ENCODE peak calls at places on chromosomes 3 and 15, in four cellular contexts. H is H1, U is suprapubic skin, G is MM.1S. D is an unnamed sample.

GRCh38 chr3:192467230-192468186 is 259.8 kb downstream of the FGF12 start:
- DNase-seq in G (peak), H (peak), U (no peak), D (no peak)

GRCh38 chr15:41241251-41241964 is 10.3 kb downstream of the CHP1 start:
- DNase-seq in G (no peak), H (no peak), U (no peak), D (no peak)

GRCh38 chr15:57213783-57214366 is 162.4 kb upstream of the CGNL1 start:
- DNase-seq in H (no peak), G (peak), U (no peak), D (no peak)

GRCh38 chr15:31267161-31268107 is 59.2 kb upstream of the KLF13 start:
- DNase-seq in H (peak), U (peak), G (no peak), D (no peak)

GRCh38 chr3:134487406-134487805 is 1.5 kb downstream of the CEP63 start:
- DNase-seq in H (no peak), U (no peak), G (peak), D (no peak)

GRCh38 chr3:38348903-38349302 is 2.3 kb downstream of the XYLB start:
- DNase-seq in H (peak), G (no peak), U (no peak), D (no peak)

GRCh38 chr3:75983609-75984290 is 198.4 kb upstream of the ZNF717 start:
- DNase-seq in G (no peak), U (no peak), H (no peak), D (no peak)

GRCh38 chr3:123343296-123344174 is 105.4 kb downstream of the ADCY5 start:
- DNase-seq in H (no peak), U (no peak), G (no peak), D (no peak)

GRCh38 chr15:47388299-47388698 is 329.0 kb upstream of the SEMA6D start:
- DNase-seq in G (no peak), H (no peak), U (no peak), D (no peak)

GRCh38 chr3:10304905-10305304 is 12.2 kb upstream of the GHRL start:
- DNase-seq in U (no peak), H (no peak), G (no peak), D (no peak)

GRCh38 chr3:10303785-10304184 is 11.0 kb upstream of the GHRL start:
- DNase-seq in U (no peak), H (no peak), G (no peak), D (no peak)

GRCh38 chr3:10308678-10309077 is 12.2 kb downstream of the SEC13 start:
- DNase-seq in U (no peak), G (no peak), H (no peak), D (no peak)

GRCh38 chr3:10305331-10305902 is 12.7 kb upstream of the GHRL start:
- DNase-seq in H (no peak), U (no peak), G (no peak), D (no peak)

DNA sequence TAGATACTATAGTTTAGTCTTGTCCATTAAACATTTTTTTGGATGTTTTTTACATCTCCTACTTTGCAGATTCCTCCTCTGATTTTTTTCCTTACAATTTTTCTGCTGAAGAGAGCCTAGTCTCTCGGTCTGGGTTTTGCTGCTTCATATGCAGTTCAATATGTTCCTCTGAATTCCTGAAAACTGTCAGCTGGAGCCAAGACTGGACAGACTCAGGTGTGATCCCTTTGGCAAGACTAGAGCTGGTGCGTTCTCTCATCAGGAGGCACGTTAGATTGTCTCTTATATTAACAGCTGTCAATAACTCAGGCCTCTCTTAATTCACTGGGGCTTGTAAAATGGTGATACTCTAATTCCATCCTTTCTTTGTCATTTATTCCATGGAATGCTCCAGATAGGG is 13.4 kb upstream of the GHRL start:
- DNase-seq in U (no peak), H (no peak), G (no peak), D (no peak)
- TF ChIP-seq CTCF in U (no peak), H (no peak), G (no peak), D (no peak)

GRCh38 chr3:64221564-64222257 is 3.6 kb downstream of the PRICKLE2 start:
- DNase-seq in H (no peak), U (no peak), G (no peak), D (no peak)

GRCh38 chr3:64225695-64226499 is 631 bp upstream of the PRICKLE2 start:
- DNase-seq in G (peak), U (no peak), H (no peak), D (no peak)

GRCh38 chr3:64222501-64222900 is 2.8 kb downstream of the PRICKLE2 start:
- DNase-seq in H (no peak), G (no peak), U (no peak), D (no peak)

GRCh38 chr3:64223809-64224570 is 1.3 kb downstream of the PRICKLE2 start:
- DNase-seq in H (no peak), U (no peak), G (peak), D (no peak)

GRCh38 chr3:64224826-64225606 is at the start of gene PRICKLE2:
- DNase-seq in G (peak), U (peak), H (no peak), D (no peak)
- TF ChIP-seq CTCF in G (peak), U (no peak), H (peak), D (peak)

GRCh38 chr3:141109761-141110160 is 58.6 kb downstream of the SPSB4 start:
- DNase-seq in U (peak), H (no peak), G (peak), D (no peak)
- TF ChIP-seq CTCF in U (no peak), H (no peak), G (no peak), D (no peak)

DNA sequence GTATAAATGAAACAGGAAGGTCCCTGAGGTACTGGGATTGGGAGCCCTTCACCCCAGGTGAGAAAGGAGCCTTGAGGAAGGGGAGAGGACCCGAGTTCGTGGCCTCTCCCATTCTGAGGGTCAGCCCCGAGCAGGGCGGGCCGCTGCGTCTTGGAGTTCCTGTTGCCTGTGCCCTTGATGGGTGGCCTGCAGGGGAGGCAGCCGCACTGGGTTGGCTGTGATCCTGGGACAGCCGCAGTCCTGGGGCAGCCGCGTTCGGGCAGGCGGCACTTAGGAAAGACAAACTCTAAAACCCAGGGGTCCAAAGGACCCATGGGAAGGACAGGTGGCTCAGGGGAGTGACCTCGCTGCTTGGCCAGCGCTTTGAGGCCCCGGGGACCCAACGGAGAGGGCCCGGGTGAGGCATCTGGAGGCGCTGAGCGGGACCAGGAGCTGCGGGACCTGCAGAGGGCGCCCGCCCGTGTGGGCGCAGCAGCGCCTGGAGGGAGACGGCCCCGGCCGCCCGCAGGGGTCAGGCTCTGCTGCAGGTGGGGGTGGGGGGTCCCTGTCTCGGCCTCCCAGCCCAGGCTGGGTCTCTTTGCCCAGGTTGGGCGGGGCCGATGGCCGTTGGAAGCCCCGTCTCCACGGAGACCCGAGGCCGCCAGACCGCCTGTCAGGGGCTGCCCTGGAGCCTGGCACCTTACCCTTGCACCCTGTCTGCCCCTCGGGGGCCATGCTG is 65.1 kb downstream of the HMCES start:
- DNase-seq in U (no peak), H (peak), G (peak), D (no peak)
- TF ChIP-seq CTCF in U (peak), H (peak), G (peak), D (peak)

DNA sequence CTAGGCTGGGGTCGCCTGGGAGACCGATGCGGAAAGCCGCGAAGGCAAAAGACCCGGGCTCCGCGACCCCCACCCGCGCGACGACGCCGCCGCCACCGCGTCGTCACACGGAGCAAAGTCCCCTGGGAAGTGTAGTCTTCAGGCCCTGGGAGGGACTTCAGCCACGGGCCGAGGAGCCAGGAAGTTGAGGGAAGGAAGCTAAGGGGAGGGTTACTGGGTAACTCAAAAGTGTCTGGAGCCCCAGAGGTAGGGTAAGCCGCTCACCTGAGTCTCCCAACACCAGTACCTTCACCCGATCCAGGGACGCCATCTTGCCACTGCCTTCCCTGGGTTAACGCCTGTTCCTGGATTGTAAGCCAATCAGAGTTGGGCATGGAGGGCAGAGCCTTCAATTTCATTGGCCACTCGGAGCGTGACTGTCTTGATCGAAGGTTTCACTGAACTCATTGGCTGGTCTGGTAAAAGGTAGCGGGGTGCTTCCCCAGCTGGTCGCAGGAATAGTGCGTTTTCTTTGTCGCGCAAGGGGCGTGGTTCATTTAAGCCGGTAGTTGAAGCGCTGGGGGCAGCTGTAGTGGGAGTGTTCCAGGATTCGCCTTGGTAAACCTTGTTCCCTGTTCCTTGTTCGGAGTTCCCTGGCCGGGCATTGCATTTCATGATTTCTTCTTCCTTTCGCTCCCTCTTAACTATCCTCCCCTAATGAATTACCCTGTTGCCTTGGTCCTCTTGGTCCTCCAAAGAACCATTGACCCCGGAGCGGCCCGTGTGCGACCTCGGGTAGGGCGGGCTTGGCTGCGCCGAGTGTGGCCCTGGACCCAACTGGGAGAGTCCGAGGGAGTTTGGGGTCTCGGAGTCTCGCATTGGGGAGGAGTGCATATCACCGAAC is at the start of the genes GTF2E1 and RABL3:
- DNase-seq in U (peak), H (peak), G (peak), D (peak)
- TF ChIP-seq CTCF in U (no peak), H (no peak), G (no peak), D (no peak)

GRCh38 chr15:52805351-52806283 is 15.5 kb upstream of the ONECUT1 start:
- DNase-seq in H (peak), U (no peak), G (no peak), D (no peak)
- TF ChIP-seq CTCF in H (no peak), U (no peak), G (no peak), D (no peak)

DNA sequence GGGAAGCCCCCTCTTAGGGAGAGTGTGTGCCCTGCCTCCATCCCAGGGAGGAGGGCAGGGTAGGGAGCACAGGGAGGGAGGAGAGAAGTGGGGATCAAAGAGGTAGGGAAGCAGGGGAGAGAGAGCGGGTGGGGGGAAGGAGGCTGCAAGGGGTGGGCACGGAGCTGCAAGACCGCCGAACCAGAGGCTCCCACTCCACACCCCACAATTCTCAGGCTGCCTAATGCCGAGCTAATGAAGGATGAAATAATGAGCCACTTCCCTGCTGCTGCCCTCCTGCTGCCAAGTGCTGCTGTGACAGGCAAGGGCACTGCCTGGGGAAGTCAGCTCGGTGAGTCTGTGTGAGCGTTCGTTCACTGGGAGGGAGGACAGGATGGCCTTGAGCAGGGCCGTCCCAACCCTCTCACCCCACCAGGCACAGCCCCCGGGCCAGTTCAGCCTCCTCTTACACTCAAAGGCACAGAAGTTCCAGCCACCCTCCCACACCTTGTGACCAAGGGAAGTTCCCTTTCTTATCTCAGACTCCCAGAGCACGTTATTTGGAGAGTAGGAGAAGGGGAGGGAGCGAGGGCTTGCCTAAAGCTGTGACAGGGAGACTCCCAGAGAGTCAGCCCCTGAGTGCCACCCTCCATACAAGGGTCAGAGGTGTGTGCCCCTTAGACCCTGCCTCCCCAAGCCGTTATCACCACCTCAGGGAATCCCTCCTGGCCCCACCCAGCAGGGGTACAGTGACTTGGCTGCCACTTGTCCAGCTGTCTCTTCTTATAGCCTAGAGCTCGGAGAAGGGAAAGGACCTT is 12.4 kb downstream of the GLYCTK start:
- DNase-seq in U (no peak), G (no peak), H (peak), D (no peak)
- TF ChIP-seq CTCF in U (peak), G (no peak), H (no peak), D (peak)

GRCh38 chr3:141401095-141401494 is 32.8 kb downstream of the ZBTB38 start:
- DNase-seq in U (no peak), H (no peak), G (peak), D (no peak)

GRCh38 chr3:141401584-141402475 is 33.5 kb downstream of the ZBTB38 start:
- DNase-seq in G (peak), H (peak), U (no peak), D (no peak)

GRCh38 chr3:141403576-141403975 is 35.3 kb downstream of the ZBTB38 start:
- DNase-seq in H (no peak), G (no peak), U (no peak), D (no peak)

GRCh38 chr3:141399979-141400971 is 32.0 kb downstream of the ZBTB38 start:
- DNase-seq in G (peak), U (no peak), H (no peak), D (no peak)

DNA sequence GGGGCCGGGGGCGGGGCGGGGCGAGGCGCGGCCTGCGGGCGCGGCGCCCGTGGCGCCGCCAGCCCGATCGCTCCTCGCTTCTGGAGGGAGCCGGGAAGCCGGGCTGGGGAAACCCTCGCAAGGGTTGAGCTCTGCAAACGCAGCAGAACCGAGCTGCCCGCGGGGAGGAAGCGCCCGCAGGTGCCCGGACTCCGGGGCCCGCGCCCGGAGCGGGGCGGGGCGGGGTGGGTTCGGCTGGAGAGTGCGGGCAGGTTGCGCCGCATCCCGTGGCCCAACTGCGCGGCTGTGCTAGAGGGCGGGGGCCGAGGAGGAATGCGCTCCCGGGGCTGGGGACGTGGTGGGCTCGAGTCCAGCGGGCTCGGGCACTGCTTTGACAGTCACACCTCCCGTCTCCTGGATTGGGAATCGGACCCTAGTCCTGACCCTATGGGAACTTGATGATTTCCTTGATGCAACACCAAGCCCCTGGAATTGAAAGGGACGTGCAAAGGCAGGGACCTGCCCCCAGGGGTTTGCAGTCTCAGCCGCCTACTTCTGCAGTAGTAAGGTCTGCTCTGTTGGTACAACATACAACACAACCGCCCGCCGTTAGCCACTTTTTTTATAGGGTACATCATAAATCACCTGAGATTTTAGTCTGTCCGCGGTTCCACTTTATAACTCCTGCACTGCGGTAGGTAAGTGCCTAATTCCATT is 34.3 kb downstream of the ZBTB38 start:
- DNase-seq in H (peak), G (peak), U (peak), D (no peak)
- TF ChIP-seq CTCF in H (no peak), G (no peak), U (no peak), D (no peak)